ENCODE peak calls at places on chromosomes 7 and 10, in six cellular contexts. O is WTC11, M is D721Med, C is body of pancreas, J is uterus, Z is ovary. N is an unnamed sample.

GRCh38 chr7:57305192-57305748 is 144.7 kb upstream of the ZNF716 start:
- DNase-seq in O (no peak), M (no peak), C (no peak), J (no peak), Z (no peak), N (no peak)

GRCh38 chr10:79192677-79193003 is 123.9 kb downstream of the ZMIZ1 start:
- DNase-seq in O (no peak), M (no peak), C (no peak), J (no peak), Z (no peak), N (no peak)

GRCh38 chr7:86929293-86930109 is 130.0 kb downstream of the ELAPOR2 start:
- DNase-seq in O (no peak), M (no peak), C (no peak), J (no peak), Z (no peak), N (no peak)

GRCh38 chr10:73094249-73094850 is 2.3 kb downstream of the P4HA1 start:
- DNase-seq in O (no peak), M (no peak), C (no peak), J (no peak), Z (no peak), N (no peak)

GRCh38 chr7:107113866-107114265 is 54.9 kb upstream of the HBP1 start:
- DNase-seq in O (no peak), M (no peak), C (no peak), J (no peak), Z (no peak), N (no peak)

GRCh38 chr10:34627741-34628140 is 187.4 kb downstream of the PARD3 start:
- DNase-seq in O (no peak), M (no peak), C (no peak), J (no peak), Z (no peak), N (no peak)

GRCh38 chr10:33664070-33664469 is 329.6 kb upstream of the NRP1 start:
- DNase-seq in O (no peak), M (no peak), C (no peak), J (no peak), Z (no peak), N (no peak)

GRCh38 chr10:127939786-127940330 is 33.0 kb downstream of the PTPRE start:
- DNase-seq in O (no peak), M (no peak), C (no peak), J (no peak), Z (no peak), N (no peak)

GRCh38 chr10:71659050-71659738 is 60.4 kb downstream of the C10orf105 start:
- DNase-seq in O (no peak), M (no peak), C (no peak), J (no peak), Z (no peak), N (no peak)

GRCh38 chr10:119022846-119023552 is 6.5 kb upstream of the NANOS1 start:
- DNase-seq in O (no peak), M (no peak), C (no peak), J (no peak), Z (no peak), N (no peak)

GRCh38 chr7:137169282-137169698 is 174.2 kb downstream of the PTN start:
- DNase-seq in O (peak), M (no peak), C (peak), J (peak), Z (peak), N (peak)

GRCh38 chr10:42874713-42875387 is 92.3 kb downstream of the BMS1 start:
- DNase-seq in O (no peak), M (no peak), C (no peak), J (no peak), Z (no peak), N (no peak)

GRCh38 chr7:46754135-46754730 is 827.7 kb downstream of the TNS3 start:
- DNase-seq in O (no peak), M (no peak), C (no peak), J (peak), Z (no peak), N (no peak)

GRCh38 chr7:111532625-111533024 is 29.7 kb downstream of the IMMP2L start:
- DNase-seq in O (no peak), M (no peak), C (peak), J (no peak), Z (no peak), N (no peak)

DNA sequence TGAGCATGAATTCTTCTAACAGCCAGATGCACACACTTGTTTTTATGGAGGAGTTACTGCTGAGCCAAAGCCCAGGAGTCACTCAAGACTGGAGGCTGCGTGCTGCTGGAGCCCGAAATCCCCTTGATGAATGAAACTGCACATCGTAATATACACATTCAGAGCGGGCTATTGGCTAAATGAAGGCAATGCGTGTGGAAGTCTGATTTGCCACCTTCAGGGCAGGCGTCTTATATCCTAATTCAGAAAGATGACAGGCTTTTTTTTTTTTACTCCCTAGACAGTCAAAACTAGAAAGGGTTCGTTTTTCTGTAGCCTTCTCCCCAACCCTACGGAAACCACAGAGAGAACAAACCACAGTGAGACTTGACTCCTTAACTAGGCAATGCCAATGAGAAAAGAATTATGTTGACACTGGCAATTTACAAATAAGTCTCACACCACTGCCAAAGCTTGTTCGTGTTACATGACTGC is 227.2 kb upstream of the KLF14 start:
- DNase-seq in O (no peak), M (no peak), C (no peak), J (no peak), Z (no peak), N (no peak)
- TF ChIP-seq CTCF in O (no peak), M (no peak), C (no peak), J (no peak), Z (no peak), N (no peak)

GRCh38 chr7:101804642-101805401 is 12.6 kb upstream of the CUX1 start:
- DNase-seq in O (peak), M (no peak), C (peak), J (no peak), Z (no peak), N (no peak)
- TF ChIP-seq CTCF in O (peak), M (no peak), C (peak), J (no peak), Z (no peak), N (peak)

GRCh38 chr7:149849174-149849573 is 11.0 kb downstream of the ZNF862 start:
- DNase-seq in O (no peak), M (no peak), C (no peak), J (no peak), Z (no peak), N (no peak)
- TF ChIP-seq CTCF in O (no peak), M (peak), C (no peak), J (no peak), Z (no peak), N (no peak)

GRCh38 chr7:22202141-22202540 is 154.8 kb downstream of the RAPGEF5 start:
- DNase-seq in O (no peak), M (no peak), C (no peak), J (no peak), Z (no peak), N (no peak)
- TF ChIP-seq CTCF in O (no peak), M (no peak), C (no peak), J (no peak), Z (no peak), N (no peak)

GRCh38 chr10:22426653-22427052 is 81.4 kb downstream of the SPAG6 start:
- DNase-seq in O (no peak), M (no peak), C (no peak), J (no peak), Z (no peak), N (no peak)

GRCh38 chr10:22417736-22418268 is 72.5 kb downstream of the SPAG6 start:
- DNase-seq in O (no peak), M (no peak), C (no peak), J (no peak), Z (no peak), N (no peak)

GRCh38 chr10:22415072-22415471 is 69.8 kb downstream of the SPAG6 start:
- DNase-seq in O (no peak), M (no peak), C (no peak), J (no peak), Z (no peak), N (no peak)

DNA sequence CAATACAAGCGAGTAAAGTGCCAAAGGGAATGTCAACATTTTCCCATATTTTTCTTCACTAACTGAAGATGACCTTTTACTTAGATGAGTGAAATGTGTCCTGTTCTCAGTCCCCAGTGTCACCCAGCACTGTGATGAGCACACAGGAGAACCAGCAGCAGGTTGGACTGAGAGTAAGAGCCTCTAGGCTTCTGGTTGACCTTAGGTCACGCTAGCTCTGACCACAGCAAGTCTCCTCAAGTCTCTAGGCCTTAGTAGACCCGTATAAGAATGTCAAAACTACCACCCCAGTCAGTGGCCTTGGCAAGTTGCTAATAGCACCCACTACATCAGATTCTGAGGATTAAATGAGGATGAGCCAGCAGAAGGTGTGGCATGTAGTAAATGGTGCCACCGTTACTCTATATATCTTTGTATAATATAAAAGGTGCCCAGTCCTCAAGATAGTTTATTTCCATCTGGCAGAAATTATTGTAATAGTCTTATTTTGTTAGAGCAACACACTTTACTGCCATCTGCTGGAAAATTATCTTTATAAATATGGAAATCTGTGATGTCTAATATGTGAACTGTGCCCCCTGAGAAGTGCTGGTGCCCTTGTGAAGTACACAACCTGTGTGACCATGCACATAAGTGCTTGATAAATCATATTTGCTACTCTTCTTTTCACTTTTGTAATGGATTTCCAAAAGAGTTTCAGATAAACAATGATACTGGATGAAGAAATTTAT is 75.7 kb downstream of the SPAG6 start:
- DNase-seq in O (no peak), M (no peak), C (no peak), J (no peak), Z (no peak), N (no peak)
- TF ChIP-seq CTCF in O (no peak), M (peak), C (peak), J (no peak), Z (no peak), N (peak)

DNA sequence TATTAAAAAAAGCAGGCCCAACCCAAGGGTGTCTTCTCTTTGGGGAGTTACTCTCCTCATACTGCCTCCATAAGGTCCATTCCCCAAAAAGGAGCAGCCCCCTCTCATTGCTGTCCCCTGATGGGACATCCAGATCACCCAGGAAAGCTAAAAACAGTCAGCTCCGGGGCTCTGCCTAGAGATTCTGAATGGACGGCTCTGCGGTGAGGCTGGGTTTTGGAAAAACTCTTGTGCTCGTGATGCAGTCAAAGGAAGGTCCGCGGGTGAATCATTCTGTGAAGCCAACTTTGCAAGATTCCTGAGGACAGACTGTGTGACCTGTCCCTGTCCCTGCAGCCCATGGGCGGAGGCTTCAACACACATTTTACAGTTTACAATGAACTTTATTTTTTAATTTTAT is 351.5 kb downstream of the TYW1 start:
- DNase-seq in O (no peak), M (no peak), C (no peak), J (no peak), Z (no peak), N (no peak)
- TF ChIP-seq CTCF in O (no peak), M (no peak), C (no peak), J (no peak), Z (no peak), N (no peak)

DNA sequence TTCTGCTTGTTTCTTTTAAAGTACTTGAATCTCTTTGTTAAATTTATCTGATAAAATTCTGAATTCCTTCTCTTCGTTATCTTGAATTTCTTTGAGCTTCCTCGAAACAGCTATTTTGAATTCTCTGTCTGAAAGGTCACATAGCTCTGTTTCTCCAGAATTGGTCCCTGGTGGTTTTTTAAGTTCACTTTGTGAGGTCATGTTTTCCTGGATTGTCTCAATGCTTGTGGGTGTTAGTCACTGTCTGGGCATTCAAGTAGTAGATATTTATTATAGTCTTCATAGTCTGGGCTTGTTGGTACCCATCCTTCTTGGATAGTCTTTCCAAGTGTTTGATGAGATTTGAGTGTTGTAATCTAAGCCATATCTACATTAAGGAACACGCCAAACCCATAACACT is 1060.6 kb downstream of the LRMDA start:
- DNase-seq in O (no peak), M (no peak), C (no peak), J (no peak), Z (no peak), N (no peak)
- TF ChIP-seq CTCF in O (no peak), M (no peak), C (no peak), J (no peak), Z (no peak), N (no peak)

DNA sequence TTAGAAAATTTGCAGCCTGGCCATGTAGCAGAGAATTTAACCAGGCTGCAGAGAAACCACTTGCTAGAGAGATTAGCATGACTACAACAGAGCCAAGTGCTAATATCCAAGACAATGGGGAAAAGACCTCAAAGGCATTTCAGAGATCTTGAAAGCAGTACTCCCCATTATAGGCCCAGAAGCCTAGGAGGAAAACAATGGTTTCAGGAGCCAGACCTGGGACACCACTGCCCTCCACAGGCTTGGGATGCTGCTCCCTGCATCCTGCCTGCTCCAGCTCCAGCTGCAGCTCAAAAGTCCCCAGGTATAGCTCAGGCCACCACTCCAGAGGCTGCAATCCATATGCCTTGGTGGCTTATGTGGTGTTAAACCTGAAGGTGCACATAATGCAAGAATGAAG is 101.5 kb upstream of the TMEM72 start:
- DNase-seq in O (peak), M (no peak), C (no peak), J (no peak), Z (no peak), N (no peak)
- TF ChIP-seq CTCF in O (no peak), M (no peak), C (peak), J (no peak), Z (no peak), N (no peak)

DNA sequence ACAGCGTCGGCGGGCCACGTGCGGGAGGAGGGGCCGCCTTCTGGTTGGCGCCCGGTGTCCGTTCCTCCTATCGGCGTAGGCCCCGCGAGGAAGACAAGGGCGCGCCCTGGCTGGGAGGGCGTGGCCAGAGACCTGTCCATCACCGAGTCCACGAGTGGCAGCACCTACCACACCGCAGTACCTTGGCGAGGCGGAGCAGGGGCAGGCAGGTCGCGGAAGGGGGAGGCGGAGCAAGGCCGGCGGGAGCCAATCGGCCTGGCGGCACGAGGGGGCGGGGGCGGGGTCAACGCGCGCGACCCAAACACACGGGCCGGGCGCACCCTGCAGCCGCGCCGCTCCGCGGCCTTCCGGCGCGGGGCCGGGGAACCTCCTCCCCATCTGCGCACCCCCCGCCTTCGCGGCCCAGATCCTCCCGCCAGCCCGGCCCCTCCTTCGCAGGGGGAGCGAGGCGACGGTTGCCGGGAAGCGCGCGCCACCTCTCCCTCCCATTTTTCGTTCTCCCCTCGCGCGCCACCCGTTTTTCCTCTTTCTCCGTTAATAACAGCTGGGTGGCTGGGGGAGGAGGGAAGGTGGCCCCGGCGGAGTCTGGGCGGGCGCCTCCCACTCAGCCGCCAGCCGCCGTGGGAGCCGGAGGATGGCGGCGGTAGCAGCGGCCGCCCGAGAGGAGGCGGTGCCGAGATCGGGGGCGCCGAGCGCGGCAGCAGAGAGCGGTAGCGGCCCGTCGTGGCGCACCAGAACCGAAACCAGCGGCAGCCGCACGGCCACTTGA is at the start of gene ZNRF2:
- DNase-seq in O (peak), M (peak), C (peak), J (peak), Z (peak), N (peak)
- TF ChIP-seq CTCF in O (no peak), M (peak), C (peak), J (peak), Z (peak), N (peak)

N was measured in LNCaP clone FGC.